ENCODE peak calls at places on chromosome 17, in nine cellular contexts. Z is A549, I is heart right ventricle, U is HL-60, Y is esophagus squamous epithelium, X is dorsolateral prefrontal cortex, C is right cardiac atrium, N is AG04450, E is tibial nerve. O is an unnamed sample.
A peak's percentile ranks its signal among the peaks of the same experiment; 100 is the strongest.

GRCh38 chr17:13593757-13594156 is 8.0 kb downstream of the HS3ST3A1 start:
- DNase-seq in Z (no peak), I (no peak), U (no peak), Y (no peak), X (no peak), C (no peak), N (no peak), E (no peak), O (no peak)

GRCh38 chr17:30352247-30352814 is 18.5 kb upstream of the TMIGD1 start:
- DNase-seq in Z (no peak), I (no peak), U (no peak), Y (no peak), X (no peak), C (no peak), N (no peak), E (no peak), O (no peak)

GRCh38 chr17:47203984-47204721 is 5.0 kb upstream of the MYL4 start:
- DNase-seq in Z (no peak), I (no peak), U (no peak), Y (no peak), X (no peak), C (no peak), N (no peak), E (no peak), O (no peak)

GRCh38 chr17:12358477-12358876 is 307.2 kb upstream of the MYOCD start:
- DNase-seq in Z (no peak), I (no peak), U (no peak), Y (no peak), X (no peak), C (no peak), N (no peak), E (no peak), O (no peak)

GRCh38 chr17:47717845-47718621 is 15.0 kb upstream of the TBX21 start:
- DNase-seq in Z (no peak), I (no peak), U (no peak), Y (no peak), X (no peak), C (no peak), N (no peak), E (no peak), O (no peak)

GRCh38 chr17:386145-386876 is 33.7 kb upstream of the RPH3AL start:
- DNase-seq in Z (peak; percentile 76), I (peak; percentile 88), U (no peak), Y (no peak), X (peak; percentile 74), C (peak; percentile 79), N (no peak), E (peak; percentile 66), O (peak; percentile 84)

GRCh38 chr17:52120465-52120864 is 38.0 kb downstream of the CA10 start:
- DNase-seq in Z (no peak), I (no peak), U (no peak), Y (no peak), X (no peak), C (no peak), N (no peak), E (no peak), O (no peak)

GRCh38 chr17:58691701-58692238 is at the start of gene TEX14:
- DNase-seq in Z (no peak), I (peak; percentile 15), U (no peak), Y (no peak), X (no peak), C (no peak), N (no peak), E (no peak), O (peak; percentile 19)

GRCh38 chr17:59827721-59828477 is 64.8 kb downstream of the TUBD1 start:
- DNase-seq in Z (peak; percentile 89), I (no peak), U (no peak), Y (no peak), X (no peak), C (no peak), N (no peak), E (no peak), O (no peak)

GRCh38 chr17:82213251-82214011 is 789 bp upstream of the CCDC57 start:
- DNase-seq in Z (peak; percentile 84), I (no peak), U (peak; percentile 83), Y (no peak), X (peak; percentile 71), C (no peak), N (peak; percentile 61), E (no peak), O (no peak)

GRCh38 chr17:71080937-71081336 is 911.6 kb downstream of the KCNJ2 start:
- DNase-seq in Z (no peak), I (no peak), U (no peak), Y (no peak), X (no peak), C (no peak), N (no peak), E (no peak), O (no peak)

GRCh38 chr17:42603318-42603717 is 5.9 kb downstream of the RETREG3 start:
- DNase-seq in Z (no peak), I (no peak), U (no peak), Y (no peak), X (no peak), C (no peak), N (no peak), E (no peak), O (no peak)

GRCh38 chr17:35065880-35066279 is 2.4 kb upstream of the RFFL start:
- DNase-seq in Z (no peak), I (no peak), U (no peak), Y (no peak), X (no peak), C (no peak), N (no peak), E (no peak), O (no peak)

GRCh38 chr17:51590071-51590470 is 329.7 kb downstream of the UTP18 start:
- DNase-seq in Z (no peak), I (no peak), U (no peak), Y (no peak), X (no peak), C (no peak), N (no peak), E (no peak), O (no peak)

GRCh38 chr17:48594412-48595106 is 980 bp upstream of the HOXB5 start:
- DNase-seq in Z (no peak), I (no peak), U (no peak), Y (no peak), X (no peak), C (no peak), N (no peak), E (no peak), O (no peak)

GRCh38 chr17:9484789-9485188 is 90.8 kb downstream of the STX8 start:
- DNase-seq in Z (no peak), I (no peak), U (no peak), Y (no peak), X (no peak), C (no peak), N (no peak), E (no peak), O (no peak)

GRCh38 chr17:62671553-62671952 is 44.1 kb downstream of the MRC2 start:
- DNase-seq in Z (no peak), I (no peak), U (no peak), Y (no peak), X (no peak), C (no peak), N (no peak), E (no peak), O (no peak)

GRCh38 chr17:55762086-55762858 is 11.4 kb downstream of the PCTP start:
- DNase-seq in Z (no peak), I (no peak), U (no peak), Y (no peak), X (no peak), C (no peak), N (no peak), E (no peak), O (no peak)

GRCh38 chr17:55765472-55765871 is 14.6 kb downstream of the PCTP start:
- DNase-seq in Z (no peak), I (no peak), U (no peak), Y (no peak), X (no peak), C (no peak), N (no peak), E (no peak), O (no peak)

GRCh38 chr17:55760643-55761355 is 9.9 kb downstream of the PCTP start:
- DNase-seq in Z (no peak), I (no peak), U (no peak), Y (no peak), X (no peak), C (no peak), N (no peak), E (no peak), O (no peak)

GRCh38 chr17:55763856-55764255 is 13.0 kb downstream of the PCTP start:
- DNase-seq in Z (no peak), I (no peak), U (peak; percentile 67), Y (no peak), X (no peak), C (no peak), N (no peak), E (no peak), O (no peak)

GRCh38 chr17:55764610-55765009 is 13.8 kb downstream of the PCTP start:
- DNase-seq in Z (no peak), I (no peak), U (no peak), Y (no peak), X (no peak), C (no peak), N (no peak), E (no peak), O (no peak)
- H3K27ac ChIP-seq in Z (no peak overlapping the region), I (no peak overlapping the region), U (peak overlapping the region; percentile 41), Y (peak overlapping the region; percentile 43), X (no peak overlapping the region), C (no peak overlapping the region), N (no peak overlapping the region), E (peak overlapping the region; percentile 40), O (peak overlapping the region; percentile 30)

GRCh38 chr17:77087650-77088454 is 52.9 kb upstream of the SEC14L1 start:
- DNase-seq in Z (no peak), I (no peak), U (no peak), Y (no peak), X (no peak), C (no peak), N (no peak), E (no peak), O (no peak)
- H3K4me3 ChIP-seq in Z (peak overlapping the region; percentile 99), I (peak overlapping the region; percentile 74), U (peak overlapping the region; percentile 65), Y (peak overlapping the region; percentile 87), X (peak overlapping the region; percentile 83), C (peak overlapping the region; percentile 52), N (peak overlapping the region; percentile 89), E (peak overlapping the region; percentile 81), O (peak overlapping the region; percentile 91)

DNA sequence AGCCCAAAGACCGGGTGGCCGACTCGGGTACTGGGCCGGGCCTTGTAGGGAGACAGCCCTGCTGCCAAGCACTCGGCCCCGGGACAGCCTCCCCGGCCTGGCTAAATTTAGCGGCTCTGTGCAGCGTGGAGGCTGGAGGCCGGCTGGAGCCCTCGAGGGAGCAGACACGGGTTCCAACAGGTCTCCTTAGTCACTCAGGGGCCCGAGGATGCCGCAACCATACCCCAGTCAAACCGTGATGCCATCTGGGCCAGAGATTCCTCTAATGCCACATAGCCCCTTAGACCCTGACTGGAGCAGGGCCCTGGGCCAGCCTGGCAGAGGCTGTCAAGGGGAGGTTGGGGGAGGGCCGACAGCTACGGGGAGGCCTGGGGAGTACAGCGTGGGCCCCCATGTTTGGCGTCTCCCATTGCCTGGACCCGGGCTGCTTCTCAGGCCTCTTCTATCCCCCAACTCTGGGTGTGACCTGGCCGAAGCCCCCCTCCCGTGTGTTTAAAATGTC is 2.9 kb upstream of the P2RX1 start:
- DNase-seq in Z (no peak), I (peak; percentile 68), U (no peak), Y (no peak), X (no peak), C (peak; percentile 63), N (no peak), E (no peak), O (no peak)
- H3K27ac ChIP-seq in Z (no peak overlapping the region), I (peak overlapping the region; percentile 39), U (peak overlapping the region; percentile 44), Y (peak overlapping the region; percentile 85), X (no peak overlapping the region), C (no peak overlapping the region), N (no peak overlapping the region), E (no peak overlapping the region), O (peak overlapping the region; percentile 72)

GRCh38 chr17:49695698-49696232 is 12.0 kb downstream of the SLC35B1 start:
- DNase-seq in Z (no peak), I (no peak), U (no peak), Y (no peak), X (no peak), C (no peak), N (no peak), E (no peak), O (no peak)
- H3K4me3 ChIP-seq in Z (no peak overlapping the region), I (no peak overlapping the region), U (no peak overlapping the region), Y (no peak overlapping the region), X (no peak overlapping the region), C (no peak overlapping the region), N (no peak overlapping the region), E (no peak overlapping the region), O (no peak overlapping the region)